ENCODE peak calls at places on chromosomes 13 and 19, in six cellular contexts. V is NCI-H774; F is stimulated activated CD8-positive, alpha-beta memory T cell treated with anti-CD3 and anti-CD28 coated beads, Interleukin-2, amount 100 ng/mL, for 1 hour; D is breast epithelium; U is D341Med; A is tibial nerve. M is an unnamed sample.

GRCh38 chr13:96781141-96781540 is 213.1 kb downstream of the OXGR1 start:
- DNase-seq in U (no peak), V (no peak), A (peak), D (no peak), F (no peak), M (no peak)

GRCh38 chr19:17043744-17044143 is 17.1 kb upstream of the CPAMD8 start:
- DNase-seq in D (no peak), U (no peak), V (no peak), A (no peak), F (no peak), M (no peak)

GRCh38 chr13:42392706-42393572 is 121.0 kb downstream of the AKAP11 start:
- DNase-seq in D (no peak), F (no peak), A (no peak), V (no peak), U (no peak), M (no peak)

GRCh38 chr13:37595162-37595561 is 3.4 kb downstream of the POSTN start:
- DNase-seq in F (no peak), U (no peak), V (no peak), D (no peak), A (no peak), M (peak)

GRCh38 chr13:80939581-80939980 is 598.7 kb upstream of the SPRY2 start:
- DNase-seq in U (no peak), A (no peak), D (no peak), F (no peak), V (no peak), M (no peak)

GRCh38 chr19:18098891-18099622 is 1.5 kb downstream of the MAST3 start:
- DNase-seq in D (no peak), F (no peak), A (no peak), U (no peak), V (no peak), M (peak)

GRCh38 chr13:47291116-47291656 is 394.3 kb upstream of the HTR2A start:
- DNase-seq in U (no peak), F (no peak), D (no peak), V (no peak), A (no peak), M (no peak)

GRCh38 chr19:33376423-33376822 is 2.9 kb downstream of the CEBPG start:
- DNase-seq in A (peak), V (no peak), F (no peak), D (no peak), U (no peak), M (no peak)

GRCh38 chr13:79614519-79614918 is 133.6 kb downstream of the NDFIP2 start:
- DNase-seq in D (no peak), U (no peak), F (no peak), A (no peak), V (no peak), M (no peak)

GRCh38 chr13:94860981-94861407 is 148.6 kb upstream of the SOX21 start:
- DNase-seq in F (no peak), D (no peak), U (no peak), A (no peak), V (no peak), M (peak)

GRCh38 chr19:3612901-3613741 is 6.4 kb upstream of the TBXA2R start:
- DNase-seq in V (no peak), A (no peak), U (no peak), D (no peak), F (no peak), M (no peak)

GRCh38 chr13:43730642-43731041 is 56.1 kb downstream of the ENOX1 start:
- DNase-seq in A (no peak), V (no peak), F (no peak), D (no peak), U (no peak), M (peak)

GRCh38 chr19:33784432-33784831 is 12.2 kb upstream of the KCTD15 start:
- DNase-seq in V (no peak), U (no peak), F (no peak), A (no peak), D (no peak), M (no peak)

GRCh38 chr13:110625771-110626321 is 10.5 kb downstream of the NAXD start:
- DNase-seq in F (no peak), D (no peak), A (no peak), V (peak), U (no peak), M (no peak)

GRCh38 chr13:106318941-106319411 is 216.5 kb downstream of the EFNB2 start:
- DNase-seq in F (no peak), V (no peak), A (no peak), U (no peak), D (no peak), M (no peak)

GRCh38 chr19:2426661-2427322 is 594 bp downstream of the TIMM13 start:
- DNase-seq in D (no peak), A (no peak), F (no peak), U (peak), V (peak), M (peak)

GRCh38 chr19:53101518-53101917 is 1.7 kb downstream of the ZNF160 start:
- DNase-seq in F (no peak), A (no peak), D (no peak), U (no peak), V (no peak), M (peak)

GRCh38 chr13:111491021-111491420 is 170.6 kb downstream of the TEX29 start:
- DNase-seq in A (no peak), F (no peak), D (no peak), U (no peak), V (no peak), M (no peak)

GRCh38 chr19:31356587-31357314 is 7.5 kb upstream of the TSHZ3 start:
- DNase-seq in U (no peak), A (no peak), V (no peak), F (no peak), D (no peak), M (no peak)

GRCh38 chr13:110911880-110912279 is 3.0 kb downstream of the ANKRD10 start:
- DNase-seq in V (no peak), A (no peak), U (no peak), D (no peak), F (no peak), M (no peak)

GRCh38 chr13:100588350-100589177 is at the start of gene GGACT:
- DNase-seq in A (peak), U (peak), F (peak), V (peak), D (peak), M (peak)

GRCh38 chr13:31038834-31039552 is 106.5 kb downstream of the TEX26 start:
- DNase-seq in F (no peak), D (no peak), U (no peak), A (no peak), V (no peak), M (peak)

GRCh38 chr13:111953546-111954178 is 113.3 kb upstream of the SOX1 start:
- DNase-seq in D (no peak), V (no peak), F (no peak), A (no peak), U (no peak), M (no peak)

GRCh38 chr13:113425931-113426590 is 27.2 kb downstream of the ADPRHL1 start:
- DNase-seq in V (no peak), D (no peak), U (no peak), A (no peak), F (no peak), M (no peak)

GRCh38 chr13:44155422-44156293 is 218.0 kb upstream of the SERP2 start:
- DNase-seq in U (no peak), A (peak), V (no peak), D (peak), F (no peak), M (peak)